ENCODE peak calls at places on chromosomes 7 and 10, in seven cellular contexts. One of them, this sample, is unnamed.
A peak's percentile ranks its signal among the peaks of the same experiment; 100 is the strongest.

GRCh38 chr10:4775808-4776207 is 50.2 kb upstream of the AKR1E2 start:
- DNase-seq in stromal cell of bone marrow: no peak
- DNase-seq in Calu3: no peak
- DNase-seq in AG08396: no peak
- DNase-seq in fibroblast of the conjunctiva: no peak
- DNase-seq in caudate nucleus: no peak
- DNase-seq in EH: peak; percentile 93
- DNase-seq in this sample: no peak

GRCh38 chr7:17369686-17370426 is 71.4 kb downstream of the AHR start:
- DNase-seq in stromal cell of bone marrow: peak; percentile 87
- DNase-seq in Calu3: peak; percentile 69
- DNase-seq in AG08396: peak; percentile 61
- DNase-seq in fibroblast of the conjunctiva: peak; percentile 94
- DNase-seq in caudate nucleus: no peak
- DNase-seq in EH: peak; percentile 88
- DNase-seq in this sample: no peak

GRCh38 chr10:49612513-49613159 is 1.2 kb upstream of the CHAT start:
- DNase-seq in stromal cell of bone marrow: no peak
- DNase-seq in Calu3: peak; percentile 9
- DNase-seq in AG08396: no peak
- DNase-seq in fibroblast of the conjunctiva: no peak
- DNase-seq in caudate nucleus: no peak
- DNase-seq in EH: no peak
- DNase-seq in this sample: peak; percentile 47

GRCh38 chr10:3763852-3764625 is 21.0 kb downstream of the KLF6 start:
- DNase-seq in stromal cell of bone marrow: peak; percentile 53
- DNase-seq in Calu3: no peak
- DNase-seq in AG08396: peak; percentile 38
- DNase-seq in fibroblast of the conjunctiva: no peak
- DNase-seq in caudate nucleus: no peak
- DNase-seq in EH: peak; percentile 75
- DNase-seq in this sample: no peak

GRCh38 chr7:134315679-134316538 is 821 bp downstream of the SLC35B4 start:
- DNase-seq in stromal cell of bone marrow: no peak
- DNase-seq in Calu3: no peak
- DNase-seq in AG08396: no peak
- DNase-seq in fibroblast of the conjunctiva: no peak
- DNase-seq in caudate nucleus: no peak
- DNase-seq in EH: peak; percentile 44
- DNase-seq in this sample: no peak

GRCh38 chr7:16431646-16432424 is 10.5 kb upstream of the CRPPA start:
- DNase-seq in stromal cell of bone marrow: no peak
- DNase-seq in Calu3: peak; percentile 55
- DNase-seq in AG08396: peak; percentile 21
- DNase-seq in fibroblast of the conjunctiva: no peak
- DNase-seq in caudate nucleus: no peak
- DNase-seq in EH: peak; percentile 25
- DNase-seq in this sample: no peak

GRCh38 chr10:14578060-14578952 is 196.4 kb downstream of the FAM107B start:
- DNase-seq in stromal cell of bone marrow: peak; percentile 61
- DNase-seq in Calu3: peak; percentile 67
- DNase-seq in AG08396: no peak
- DNase-seq in fibroblast of the conjunctiva: no peak
- DNase-seq in caudate nucleus: no peak
- DNase-seq in EH: peak; percentile 88
- DNase-seq in this sample: no peak

GRCh38 chr7:34748244-34749039 is 90.4 kb downstream of the NPSR1 start:
- DNase-seq in stromal cell of bone marrow: peak; percentile 6
- DNase-seq in Calu3: peak; percentile 97
- DNase-seq in AG08396: peak; percentile 12
- DNase-seq in fibroblast of the conjunctiva: no peak
- DNase-seq in caudate nucleus: no peak
- DNase-seq in EH: peak; percentile 88
- DNase-seq in this sample: peak; percentile 86

GRCh38 chr10:129968937-129969527 is 5.0 kb upstream of the EBF3 start:
- DNase-seq in stromal cell of bone marrow: no peak
- DNase-seq in Calu3: no peak
- DNase-seq in AG08396: peak; percentile 76
- DNase-seq in fibroblast of the conjunctiva: no peak
- DNase-seq in caudate nucleus: no peak
- DNase-seq in EH: peak; percentile 15
- DNase-seq in this sample: peak; percentile 72

GRCh38 chr7:14888904-14889482 is 13.6 kb downstream of the DGKB start:
- DNase-seq in stromal cell of bone marrow: peak; percentile 9
- DNase-seq in Calu3: no peak
- DNase-seq in AG08396: no peak
- DNase-seq in fibroblast of the conjunctiva: no peak
- DNase-seq in caudate nucleus: no peak
- DNase-seq in EH: no peak
- DNase-seq in this sample: no peak

GRCh38 chr7:85185355-85186082 is 1.3 kb downstream of the SEMA3D start:
- DNase-seq in stromal cell of bone marrow: no peak
- DNase-seq in Calu3: peak; percentile 24
- DNase-seq in AG08396: peak; percentile 49
- DNase-seq in fibroblast of the conjunctiva: peak; percentile 39
- DNase-seq in caudate nucleus: peak; percentile 39
- DNase-seq in EH: peak; percentile 87
- DNase-seq in this sample: peak; percentile 79

GRCh38 chr7:38413784-38414183 is 140.3 kb upstream of the TARP start:
- DNase-seq in stromal cell of bone marrow: no peak
- DNase-seq in Calu3: no peak
- DNase-seq in AG08396: no peak
- DNase-seq in fibroblast of the conjunctiva: no peak
- DNase-seq in caudate nucleus: no peak
- DNase-seq in EH: no peak
- DNase-seq in this sample: no peak

GRCh38 chr7:63039882-63040281 is 958.8 kb upstream of the ZNF722 start:
- DNase-seq in stromal cell of bone marrow: no peak
- DNase-seq in Calu3: no peak
- DNase-seq in AG08396: no peak
- DNase-seq in fibroblast of the conjunctiva: no peak
- DNase-seq in caudate nucleus: no peak
- DNase-seq in EH: no peak
- DNase-seq in this sample: no peak

This sample was measured in spleen.